ENCODE peak calls at places on chromosomes 6 and 20, in four cellular contexts. One of them, this sample, is unnamed.

GRCh38 chr6:34157851-34158250 is 12.0 kb upstream of the GRM4 start:
- DNase-seq in left ventricle myocardium inferior: no peak
- DNase-seq in H1: no peak
- DNase-seq in AG04450: no peak
- DNase-seq in this sample: no peak

GRCh38 chr6:33197431-33198048 is 2.9 kb downstream of the RXRB start:
- DNase-seq in H1: no peak
- DNase-seq in left ventricle myocardium inferior: no peak
- DNase-seq in AG04450: no peak
- DNase-seq in this sample: no peak

GRCh38 chr6:106702451-106703110 is 73.2 kb downstream of the QRSL1 start:
- DNase-seq in AG04450: no peak
- DNase-seq in H1: no peak
- DNase-seq in left ventricle myocardium inferior: no peak
- DNase-seq in this sample: no peak

GRCh38 chr20:51077601-51078000 is 54.7 kb upstream of the KCNG1 start:
- DNase-seq in AG04450: no peak
- DNase-seq in left ventricle myocardium inferior: no peak
- DNase-seq in H1: no peak
- DNase-seq in this sample: no peak

GRCh38 chr6:113903666-113904330 is 46.7 kb downstream of the MARCKS start:
- DNase-seq in H1: no peak
- DNase-seq in left ventricle myocardium inferior: peak
- DNase-seq in AG04450: no peak
- DNase-seq in this sample: no peak

GRCh38 chr6:150759500-150759899 is 106.0 kb upstream of the MTHFD1L start:
- DNase-seq in left ventricle myocardium inferior: no peak
- DNase-seq in H1: no peak
- DNase-seq in AG04450: no peak
- DNase-seq in this sample: no peak

GRCh38 chr20:59579404-59580207 is 24.7 kb upstream of the PHACTR3 start:
- DNase-seq in AG04450: no peak
- DNase-seq in left ventricle myocardium inferior: no peak
- DNase-seq in H1: no peak
- DNase-seq in this sample: no peak

GRCh38 chr20:24676978-24677370 is 207.5 kb downstream of the SYNDIG1 start:
- DNase-seq in H1: no peak
- DNase-seq in left ventricle myocardium inferior: no peak
- DNase-seq in AG04450: no peak
- DNase-seq in this sample: no peak

GRCh38 chr6:32941412-32941784 is 570 bp upstream of the HLA-DMB start:
- DNase-seq in left ventricle myocardium inferior: no peak
- DNase-seq in AG04450: no peak
- DNase-seq in H1: no peak
- DNase-seq in this sample: no peak

GRCh38 chr20:53503517-53503919 is 90.1 kb downstream of the ZNF217 start:
- DNase-seq in AG04450: no peak
- DNase-seq in left ventricle myocardium inferior: no peak
- DNase-seq in H1: no peak
- DNase-seq in this sample: no peak

GRCh38 chr20:51419646-51420045 is 122.9 kb downstream of the NFATC2 start:
- DNase-seq in H1: no peak
- DNase-seq in left ventricle myocardium inferior: no peak
- DNase-seq in AG04450: no peak
- DNase-seq in this sample: no peak

GRCh38 chr6:166903500-166903899 is 52.9 kb downstream of the RNASET2 start:
- DNase-seq in AG04450: no peak
- DNase-seq in left ventricle myocardium inferior: no peak
- DNase-seq in H1: no peak
- DNase-seq in this sample: no peak

GRCh38 chr20:574297-574942 is 30.8 kb upstream of the CSNK2A1 start:
- DNase-seq in H1: no peak
- DNase-seq in AG04450: no peak
- DNase-seq in left ventricle myocardium inferior: peak
- DNase-seq in this sample: no peak

GRCh38 chr20:24960302-24960801 is 11.3 kb downstream of the CST7 start:
- DNase-seq in AG04450: no peak
- DNase-seq in left ventricle myocardium inferior: no peak
- DNase-seq in H1: no peak
- DNase-seq in this sample: no peak

GRCh38 chr20:40197744-40198143 is 491.3 kb downstream of the MAFB start:
- DNase-seq in left ventricle myocardium inferior: no peak
- DNase-seq in AG04450: no peak
- DNase-seq in H1: no peak
- DNase-seq in this sample: peak

GRCh38 chr6:170174771-170175643 is 115.9 kb downstream of the DLL1 start:
- DNase-seq in left ventricle myocardium inferior: no peak
- DNase-seq in H1: no peak
- DNase-seq in AG04450: no peak
- DNase-seq in this sample: no peak

GRCh38 chr20:40090236-40090635 is 598.8 kb downstream of the MAFB start:
- DNase-seq in AG04450: no peak
- DNase-seq in H1: no peak
- DNase-seq in left ventricle myocardium inferior: no peak
- DNase-seq in this sample: no peak

GRCh38 chr6:170048615-170049256 is 242.1 kb downstream of the DLL1 start:
- DNase-seq in H1: no peak
- DNase-seq in left ventricle myocardium inferior: no peak
- DNase-seq in AG04450: no peak
- DNase-seq in this sample: no peak

GRCh38 chr6:43937236-43938177 is 167.5 kb downstream of the VEGFA start:
- DNase-seq in AG04450: no peak
- DNase-seq in H1: no peak
- DNase-seq in left ventricle myocardium inferior: peak
- DNase-seq in this sample: no peak

GRCh38 chr6:40997256-40997957 is 41.6 kb downstream of the UNC5CL start:
- DNase-seq in H1: peak
- DNase-seq in AG04450: peak
- DNase-seq in left ventricle myocardium inferior: no peak
- DNase-seq in this sample: peak

GRCh38 chr20:46523696-46524328 is 10.5 kb upstream of the ZNF334 start:
- DNase-seq in H1: no peak
- DNase-seq in AG04450: no peak
- DNase-seq in left ventricle myocardium inferior: no peak
- DNase-seq in this sample: no peak

GRCh38 chr6:39166189-39166917 is 51.4 kb upstream of the SAYSD1 start:
- DNase-seq in left ventricle myocardium inferior: peak
- DNase-seq in AG04450: peak
- DNase-seq in H1: peak
- DNase-seq in this sample: no peak

GRCh38 chr6:110513001-110513400 is 36.6 kb upstream of the SLC22A16 start:
- DNase-seq in AG04450: no peak
- DNase-seq in left ventricle myocardium inferior: no peak
- DNase-seq in H1: no peak
- DNase-seq in this sample: no peak

GRCh38 chr6:89368107-89368506 is 15.6 kb upstream of the UBE2J1 start:
- DNase-seq in left ventricle myocardium inferior: peak
- DNase-seq in H1: no peak
- DNase-seq in AG04450: no peak
- DNase-seq in this sample: no peak

GRCh38 chr6:158819977-158820632 is 937 bp upstream of the EZR start:
- DNase-seq in H1: no peak
- DNase-seq in left ventricle myocardium inferior: no peak
- DNase-seq in AG04450: no peak
- DNase-seq in this sample: no peak

DNA sequence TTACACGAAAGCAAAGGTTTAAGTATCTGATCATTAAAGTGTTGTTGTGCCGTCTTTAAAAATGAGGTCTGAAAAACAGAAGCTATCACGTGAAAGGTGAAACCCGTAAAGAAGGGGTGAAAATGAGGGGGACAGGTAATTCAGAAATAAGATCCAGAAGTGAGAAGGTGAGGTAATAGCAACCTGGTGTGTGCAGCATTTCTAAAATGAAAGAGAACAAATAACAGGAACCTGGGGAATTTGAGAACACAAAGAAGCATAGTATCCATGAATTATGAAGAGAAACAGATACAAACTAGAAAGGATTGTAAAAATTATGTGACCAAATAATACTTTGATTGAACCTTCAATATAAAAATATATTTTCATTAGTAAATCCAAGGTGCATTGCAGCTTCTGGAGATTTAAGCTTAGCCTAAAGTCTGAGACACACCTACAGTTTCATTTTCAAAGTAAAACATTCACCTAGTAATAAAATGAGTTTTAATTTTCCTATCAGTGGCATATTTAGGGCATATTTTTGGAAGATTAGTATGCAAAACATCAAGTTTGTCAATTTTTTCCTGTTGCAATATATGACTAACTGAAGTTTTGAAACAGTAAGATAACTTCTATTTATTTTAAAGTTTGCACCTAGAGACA is 1.4 kb downstream of the HEY2 start:
- DNase-seq in left ventricle myocardium inferior: no peak
- DNase-seq in AG04450: no peak
- DNase-seq in H1: no peak
- DNase-seq in this sample: no peak
- H3K4me3 ChIP-seq in left ventricle myocardium inferior: peak
- H3K4me3 ChIP-seq in AG04450: no peak
- H3K4me3 ChIP-seq in H1: peak
- H3K4me3 ChIP-seq in this sample: no peak

DNA sequence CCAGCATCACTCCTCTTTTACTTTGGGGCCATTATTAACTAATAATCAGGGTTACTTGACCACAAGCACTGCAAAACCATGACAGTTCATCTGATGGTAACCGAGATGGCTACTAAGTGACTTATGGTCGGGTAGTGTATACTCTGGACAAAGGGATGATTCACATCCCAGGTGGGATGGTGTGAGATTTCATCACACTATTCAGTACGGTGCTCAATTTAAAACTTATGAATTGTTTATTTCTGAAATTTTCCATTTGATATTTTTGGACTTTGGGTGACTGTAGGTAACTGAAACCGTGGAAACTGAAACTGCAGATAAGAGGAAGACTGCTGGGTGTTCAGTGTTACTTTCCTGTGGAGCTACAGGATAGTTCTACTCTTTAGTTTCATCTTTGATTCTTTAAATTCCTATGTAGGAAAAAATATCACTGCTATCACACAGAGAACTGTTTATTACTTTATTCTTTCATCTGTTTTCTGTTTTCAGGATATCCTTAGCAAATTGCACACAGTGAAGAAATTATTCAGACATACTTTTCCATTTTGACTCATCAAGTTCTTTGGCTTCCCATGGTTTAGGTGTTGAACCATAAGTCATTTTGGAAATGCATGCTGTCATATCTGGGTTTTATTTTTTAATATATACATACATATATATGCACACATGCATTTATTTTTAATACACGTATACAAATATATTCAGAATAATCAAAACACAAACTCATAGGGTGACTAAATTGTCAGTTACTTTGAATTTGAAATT is 59.1 kb upstream of the C20orf144 start:
- DNase-seq in AG04450: no peak
- DNase-seq in H1: no peak
- DNase-seq in left ventricle myocardium inferior: no peak
- DNase-seq in this sample: no peak
- TF ChIP-seq CTCF in AG04450: no peak
- TF ChIP-seq CTCF in H1: no peak
- TF ChIP-seq CTCF in left ventricle myocardium inferior: no peak
- TF ChIP-seq CTCF in this sample: no peak

GRCh38 chr6:9360881-9361280 is 925.5 kb upstream of the SLC35B3 start:
- DNase-seq in left ventricle myocardium inferior: no peak
- DNase-seq in AG04450: no peak
- DNase-seq in H1: no peak
- DNase-seq in this sample: no peak
- H3K4me3 ChIP-seq in left ventricle myocardium inferior: no peak
- H3K4me3 ChIP-seq in AG04450: no peak
- H3K4me3 ChIP-seq in H1: no peak
- H3K4me3 ChIP-seq in this sample: no peak

DNA sequence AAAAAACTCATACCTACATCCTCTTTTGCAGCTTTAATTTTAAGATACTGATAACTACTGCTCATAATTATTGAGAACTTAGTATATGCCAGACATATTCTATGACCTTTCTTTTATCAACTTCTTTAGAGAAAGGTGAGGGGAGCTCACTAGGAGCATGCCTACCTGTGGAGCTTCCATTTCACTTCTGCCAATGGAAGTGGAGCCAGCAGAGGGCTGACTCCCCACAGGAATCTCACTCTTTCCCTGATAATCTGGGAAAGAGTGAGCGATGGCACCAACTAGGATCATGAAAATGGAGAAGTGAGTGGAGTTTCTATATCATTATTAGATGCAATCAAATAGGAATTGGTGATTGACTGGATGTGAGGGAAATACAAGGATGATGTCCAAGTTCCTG is 484.9 kb downstream of the LMBRD1 start:
- DNase-seq in left ventricle myocardium inferior: no peak
- DNase-seq in H1: no peak
- DNase-seq in AG04450: no peak
- DNase-seq in this sample: no peak
- TF ChIP-seq CTCF in left ventricle myocardium inferior: no peak
- TF ChIP-seq CTCF in H1: no peak
- TF ChIP-seq CTCF in AG04450: no peak
- TF ChIP-seq CTCF in this sample: peak